ENCODE peak calls at places on chromosomes 6 and 20, in seven cellular contexts. L, F, Q, I, X, M and G are unnamed samples.

GRCh38 chr20:25453035-25453810 is 45.8 kb downstream of the GINS1 start:
- DNase-seq in L (no peak), F (peak), Q (no peak), I (peak), X (no peak), M (no peak), G (no peak)

GRCh38 chr6:136609878-136610706 is 59.9 kb upstream of the MAP7 start:
- DNase-seq in L (no peak), F (peak), Q (peak), I (peak), X (peak), M (no peak), G (peak)

GRCh38 chr6:12886961-12887775 is 170.6 kb downstream of the PHACTR1 start:
- DNase-seq in L (no peak), F (no peak), Q (peak), I (peak), X (no peak), M (peak), G (no peak)

GRCh38 chr6:14275493-14275851 is 157.9 kb downstream of the CD83 start:
- DNase-seq in L (no peak), F (peak), Q (no peak), I (peak), X (no peak), M (no peak), G (no peak)

GRCh38 chr6:41191569-41191968 is 9.4 kb downstream of the TREML2 start:
- DNase-seq in L (no peak), F (no peak), Q (peak), I (peak), X (peak), M (peak), G (peak)

GRCh38 chr6:30071081-30071818 is 4.3 kb downstream of the PPP1R11 start:
- DNase-seq in L (no peak), F (peak), Q (no peak), I (peak), X (peak), M (peak), G (no peak)

GRCh38 chr20:57162253-57162652 is 104.2 kb downstream of the BMP7 start:
- DNase-seq in L (no peak), F (no peak), Q (no peak), I (no peak), X (no peak), M (no peak), G (no peak)

GRCh38 chr20:1422756-1423155 is 29.9 kb upstream of the FKBP1A start:
- DNase-seq in L (no peak), F (peak), Q (peak), I (no peak), X (no peak), M (no peak), G (peak)

GRCh38 chr20:6053776-6054688 is at the start of gene LRRN4:
- DNase-seq in L (no peak), F (peak), Q (peak), I (peak), X (peak), M (peak), G (peak)

GRCh38 chr6:15108383-15108715 is 137.5 kb upstream of the JARID2 start:
- DNase-seq in L (no peak), F (no peak), Q (no peak), I (no peak), X (no peak), M (no peak), G (no peak)

GRCh38 chr6:154164397-154164796 is 125.4 kb downstream of the OPRM1 start:
- DNase-seq in L (no peak), F (peak), Q (no peak), I (no peak), X (peak), M (no peak), G (peak)

GRCh38 chr20:8449120-8449519 is 317.1 kb downstream of the PLCB1 start:
- DNase-seq in L (no peak), F (peak), Q (no peak), I (no peak), X (peak), M (no peak), G (peak)

GRCh38 chr6:20875369-20875963 is 341.2 kb downstream of the CDKAL1 start:
- DNase-seq in L (no peak), F (peak), Q (no peak), I (no peak), X (peak), M (no peak), G (no peak)

GRCh38 chr20:48766205-48766604 is 61.6 kb downstream of the PREX1 start:
- DNase-seq in L (no peak), F (no peak), Q (no peak), I (no peak), X (no peak), M (no peak), G (no peak)

GRCh38 chr6:113998811-113999210 is 27.9 kb upstream of the HDAC2 start:
- DNase-seq in L (no peak), F (no peak), Q (no peak), I (no peak), X (no peak), M (no peak), G (no peak)

GRCh38 chr6:107409942-107410341 is 49.4 kb downstream of the PDSS2 start:
- DNase-seq in L (no peak), F (no peak), Q (no peak), I (no peak), X (no peak), M (no peak), G (no peak)

GRCh38 chr6:52733172-52733571 is 30.1 kb downstream of the GSTA2 start:
- DNase-seq in L (no peak), F (no peak), Q (no peak), I (no peak), X (no peak), M (no peak), G (no peak)

GRCh38 chr20:64138276-64138815 is 25.9 kb upstream of the MYT1 start:
- DNase-seq in L (no peak), F (no peak), Q (no peak), I (no peak), X (no peak), M (peak), G (no peak)

GRCh38 chr6:132961122-132961521 is 146.8 kb downstream of the RPS12 start:
- DNase-seq in L (no peak), F (peak), Q (peak), I (no peak), X (peak), M (no peak), G (peak)

GRCh38 chr20:35891375-35891774 is 62.9 kb downstream of the SCAND1 start:
- DNase-seq in L (no peak), F (peak), Q (no peak), I (no peak), X (peak), M (no peak), G (peak)

GRCh38 chr20:2109425-2110210 is 8.0 kb downstream of the STK35 start:
- DNase-seq in L (no peak), F (no peak), Q (no peak), I (no peak), X (peak), M (no peak), G (no peak)

GRCh38 chr6:148947621-148948444 is 201.0 kb downstream of the UST start:
- DNase-seq in L (peak), F (peak), Q (peak), I (peak), X (peak), M (peak), G (peak)

GRCh38 chr6:133551847-133552331 is 310.7 kb downstream of the EYA4 start:
- DNase-seq in L (no peak), F (peak), Q (peak), I (no peak), X (peak), M (no peak), G (peak)

GRCh38 chr6:21138359-21139094 is 455.0 kb upstream of the SOX4 start:
- DNase-seq in L (no peak), F (no peak), Q (no peak), I (no peak), X (peak), M (no peak), G (no peak)

GRCh38 chr6:85360794-85361642 is 88.9 kb upstream of the NT5E start:
- DNase-seq in L (no peak), F (peak), Q (peak), I (no peak), X (peak), M (no peak), G (peak)

GRCh38 chr6:101853226-101853625 is 459.7 kb downstream of the GRIK2 start:
- DNase-seq in L (no peak), F (peak), Q (no peak), I (no peak), X (no peak), M (no peak), G (no peak)

GRCh38 chr6:70549327-70549726 is 17.4 kb upstream of the SDHAF4 start:
- DNase-seq in L (no peak), F (peak), Q (no peak), I (no peak), X (no peak), M (no peak), G (no peak)

GRCh38 chr6:79713701-79714322 is 82.7 kb downstream of the SH3BGRL2 start:
- DNase-seq in L (peak), F (peak), Q (peak), I (peak), X (peak), M (peak), G (peak)

GRCh38 chr20:62985089-62985778 is 21.5 kb downstream of the BHLHE23 start:
- DNase-seq in L (no peak), F (no peak), Q (no peak), I (no peak), X (no peak), M (no peak), G (no peak)

GRCh38 chr6:133749427-133749826 is 139.5 kb upstream of the TCF21 start:
- DNase-seq in L (no peak), F (no peak), Q (no peak), I (no peak), X (no peak), M (no peak), G (no peak)

GRCh38 chr6:121522265-121522664 is 86.8 kb downstream of the GJA1 start:
- DNase-seq in L (no peak), F (peak), Q (peak), I (no peak), X (peak), M (no peak), G (peak)

GRCh38 chr6:146868671-146869209 is 270.0 kb downstream of the ADGB start:
- DNase-seq in L (no peak), F (peak), Q (no peak), I (no peak), X (no peak), M (no peak), G (no peak)

DNA sequence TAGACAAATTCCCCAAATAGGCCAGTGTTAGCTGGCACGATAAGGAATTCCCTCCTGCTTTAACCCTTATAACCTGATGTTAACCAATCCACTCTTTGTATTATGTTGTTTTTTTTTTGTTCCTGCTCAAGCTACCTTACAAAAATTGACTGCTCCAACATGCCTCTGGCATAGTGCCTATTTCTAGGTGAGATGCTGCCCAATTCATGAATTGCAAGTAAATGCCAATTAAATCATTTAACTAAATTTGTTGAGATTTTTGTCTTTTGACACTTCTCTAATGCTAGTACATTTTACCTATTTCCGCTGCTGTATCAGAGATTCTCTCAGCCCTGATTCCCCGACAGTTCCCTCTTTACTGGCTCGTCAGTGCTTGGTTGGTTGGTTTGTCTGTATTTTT is 66.5 kb downstream of the HECA start:
- DNase-seq in L (no peak), F (no peak), Q (no peak), I (no peak), X (no peak), M (no peak), G (no peak)
- H2BK120ac ChIP-seq in L (no peak), F (no peak), Q (no peak), I (no peak), X (no peak), M (no peak), G (no peak)

DNA sequence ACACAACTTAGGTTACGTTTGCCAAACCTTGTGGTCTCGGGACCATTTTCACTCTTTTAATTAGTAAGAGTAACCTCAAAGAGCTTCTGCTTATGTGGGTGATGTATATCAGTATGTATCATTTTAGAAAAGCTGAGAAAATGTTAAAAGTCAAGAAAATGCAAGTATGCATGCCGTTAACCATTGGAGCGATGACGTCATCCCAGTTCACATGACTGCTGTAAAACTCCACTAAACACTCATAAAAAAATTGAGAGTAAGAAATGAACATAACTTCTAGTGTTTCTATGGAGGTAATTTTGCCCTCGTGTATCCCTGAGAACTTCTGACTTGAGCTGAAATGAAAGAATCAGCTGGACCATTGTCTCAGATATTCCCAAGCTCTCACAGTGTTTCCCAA is 250.0 kb upstream of the CDH4 start:
- DNase-seq in L (no peak), F (no peak), Q (no peak), I (no peak), X (no peak), M (no peak), G (no peak)
- H2BK120ac ChIP-seq in L (no peak), F (no peak), Q (no peak), I (no peak), X (no peak), M (no peak), G (no peak)

DNA sequence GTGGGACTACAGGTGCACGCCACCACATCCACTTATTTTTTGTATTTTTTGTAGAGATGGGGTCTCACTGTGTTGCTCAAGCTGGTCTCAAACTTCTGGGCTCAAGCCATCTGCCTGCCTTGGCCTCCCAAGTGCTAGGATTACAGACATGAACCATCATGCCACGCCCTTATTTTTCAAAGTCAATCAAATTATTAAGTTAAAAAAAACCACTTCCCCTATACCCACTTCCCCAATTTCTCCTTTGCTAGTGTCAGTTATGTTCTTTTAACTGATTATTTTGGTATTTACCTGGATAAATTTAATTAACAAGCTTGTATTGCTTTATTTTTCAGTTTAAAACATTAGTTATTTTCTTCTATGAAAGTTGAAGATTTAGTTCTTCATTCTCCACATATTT is 49.6 kb downstream of the RIOK1 start:
- DNase-seq in L (no peak), F (no peak), Q (no peak), I (no peak), X (no peak), M (no peak), G (no peak)
- H2BK120ac ChIP-seq in L (no peak), F (no peak), Q (no peak), I (no peak), X (no peak), M (no peak), G (no peak)

DNA sequence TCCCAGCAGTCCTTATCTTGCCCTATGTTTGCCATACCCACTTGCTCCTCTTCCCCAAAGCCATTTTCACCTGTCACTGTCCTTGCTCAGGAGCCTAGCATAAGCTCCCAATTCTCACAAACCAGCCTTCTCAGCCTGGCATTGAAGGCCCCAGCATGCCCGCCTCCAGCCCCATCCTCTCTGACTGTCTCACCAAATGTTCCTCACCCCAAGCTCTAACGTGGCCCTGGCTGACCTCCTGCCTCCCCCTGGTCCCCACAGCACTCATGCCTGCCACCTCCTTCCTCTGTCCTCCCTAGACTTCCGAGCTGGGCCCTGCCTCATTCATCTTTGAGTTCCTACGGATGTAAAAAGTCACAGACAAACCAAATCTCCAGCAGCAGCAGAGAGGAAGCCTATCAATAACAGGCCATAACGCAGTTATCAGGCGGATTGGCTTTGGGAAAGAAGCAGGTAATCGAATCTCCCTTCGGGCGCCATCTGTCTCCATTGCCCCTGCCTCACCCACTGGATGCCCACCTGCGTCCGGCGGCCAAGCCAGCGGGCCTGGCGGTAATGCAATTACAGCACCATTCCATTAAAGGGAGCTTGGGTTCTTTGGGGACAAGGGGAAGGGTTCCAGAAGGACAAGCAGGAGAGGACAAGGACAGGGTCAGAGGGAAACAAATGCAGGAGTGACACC is 104.4 kb downstream of the MRPL14 start:
- DNase-seq in L (no peak), F (no peak), Q (no peak), I (no peak), X (no peak), M (no peak), G (no peak)
- H2BK120ac ChIP-seq in L (no peak), F (peak), Q (no peak), I (no peak), X (no peak), M (no peak), G (no peak)

DNA sequence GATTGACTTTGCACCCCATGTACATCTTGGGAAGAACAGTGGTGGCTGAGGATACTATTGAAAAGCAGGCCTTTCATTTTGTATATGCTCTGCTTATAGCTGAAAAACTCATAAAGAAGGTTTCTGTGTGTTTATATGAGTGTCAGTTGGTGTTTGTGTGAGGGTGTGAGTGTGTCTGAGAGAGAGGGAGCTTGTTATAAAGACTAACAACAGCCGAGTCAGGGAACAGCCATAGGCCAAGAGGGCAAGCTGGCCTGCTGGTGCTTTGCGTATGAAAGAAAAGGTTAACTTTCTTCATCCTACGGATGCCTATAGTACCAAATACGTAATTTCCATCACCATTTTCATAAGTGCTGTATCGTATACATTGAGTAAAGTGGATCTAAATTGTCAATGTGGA is 88.4 kb downstream of the MTHFD1L start:
- DNase-seq in L (no peak), F (peak), Q (no peak), I (no peak), X (no peak), M (no peak), G (no peak)
- H2BK120ac ChIP-seq in L (no peak), F (no peak), Q (no peak), I (no peak), X (no peak), M (no peak), G (no peak)

DNA sequence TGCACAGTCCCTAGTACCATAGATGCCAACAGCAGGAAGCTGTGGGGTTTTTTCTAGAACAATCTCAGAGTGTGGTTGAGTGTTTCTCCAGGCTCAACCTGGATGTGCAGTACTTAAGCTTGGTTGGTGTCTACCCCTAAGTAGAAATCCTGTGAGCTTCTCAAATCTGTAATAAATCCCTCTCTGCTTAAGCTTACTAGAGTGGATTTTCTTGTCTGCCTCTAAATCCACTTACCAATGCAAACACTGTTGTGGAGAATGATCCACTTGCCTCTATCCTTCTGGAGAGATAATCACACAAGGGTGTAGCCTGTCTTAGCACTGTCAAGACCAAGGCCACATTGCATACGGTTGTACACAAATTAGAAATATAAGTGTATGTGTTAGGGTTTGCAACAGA is 43.3 kb upstream of the CLIC5 start:
- DNase-seq in L (no peak), F (no peak), Q (no peak), I (no peak), X (no peak), M (no peak), G (no peak)
- H2BK120ac ChIP-seq in L (no peak), F (no peak), Q (no peak), I (no peak), X (no peak), M (no peak), G (no peak)

DNA sequence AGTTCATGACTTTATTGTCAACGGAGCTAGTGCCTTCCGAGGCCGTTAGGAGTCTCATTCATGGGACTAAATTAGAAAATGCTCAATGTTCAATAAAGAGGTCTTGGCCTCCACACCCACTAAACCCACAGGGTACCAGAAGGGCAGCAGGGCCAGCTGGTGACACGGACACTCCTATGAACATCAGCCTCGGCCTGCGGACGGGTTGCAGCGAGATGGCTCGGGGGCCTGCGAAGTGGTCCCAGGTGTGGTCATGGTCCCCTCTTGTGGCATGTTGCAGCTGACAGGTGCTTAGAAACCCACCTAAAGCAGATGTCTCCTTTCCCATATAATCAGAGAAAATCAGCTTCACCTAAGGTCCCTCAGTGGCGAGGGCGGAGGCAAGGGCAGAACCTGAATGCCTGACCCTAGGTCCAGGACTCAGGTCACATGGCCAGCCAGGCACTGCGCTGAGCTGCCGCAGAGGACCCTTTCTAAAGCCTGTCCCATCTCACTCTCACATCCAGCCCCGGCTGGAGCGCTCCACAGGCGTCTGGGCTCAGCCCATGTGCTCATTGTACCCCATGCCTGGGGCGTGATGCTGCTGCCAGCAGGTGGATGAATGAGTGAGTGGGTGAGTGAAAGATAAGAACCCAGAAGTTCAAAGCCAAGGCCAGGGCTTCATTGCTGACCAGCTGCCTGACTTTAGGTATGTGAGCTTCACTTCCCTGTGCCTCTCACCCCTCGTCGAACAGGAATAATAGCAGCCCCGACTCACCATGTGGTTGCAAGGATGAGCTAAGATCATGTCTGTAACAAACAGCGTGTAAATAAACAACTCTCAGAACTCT is 35.8 kb downstream of the NFATC2 start:
- DNase-seq in L (no peak), F (no peak), Q (no peak), I (no peak), X (no peak), M (no peak), G (no peak)
- H2BK120ac ChIP-seq in L (no peak), F (no peak), Q (no peak), I (no peak), X (no peak), M (no peak), G (no peak)